ENCODE peak calls at places on chromosomes 3 and 15, in eight cellular contexts. Y is sigmoid colon, G is thoracic aorta, Z is stomach, X is esophagus muscularis mucosa, N is IMR-90, H is astrocyte, B is heart right ventricle. V is an unnamed sample.

GRCh38 chr15:66138882-66139281 is 114.7 kb downstream of the MEGF11 start:
- DNase-seq in H (no peak), N (no peak), B (no peak), Y (no peak), X (no peak), G (no peak), Z (no peak), V (no peak)

GRCh38 chr15:51782357-51782896 is 31.0 kb downstream of the TMOD2 start:
- DNase-seq in Y (no peak), H (no peak), B (no peak), N (no peak), G (no peak), X (no peak), Z (no peak), V (no peak)

GRCh38 chr3:82376883-82377282 is 615.4 kb upstream of the GBE1 start:
- DNase-seq in Y (no peak), N (no peak), H (no peak), B (no peak), X (no peak), G (no peak), Z (no peak), V (no peak)

GRCh38 chr15:52337198-52337853 is 41.7 kb upstream of the MYO5C start:
- DNase-seq in B (no peak), X (no peak), Z (no peak), N (peak; percentile 77), G (no peak), H (peak; percentile 75), Y (no peak), V (no peak)

GRCh38 chr3:175664911-175665310 is 805.8 kb downstream of the NAALADL2 start:
- DNase-seq in X (no peak), H (no peak), B (no peak), G (no peak), N (no peak), Y (no peak), Z (no peak), V (no peak)

GRCh38 chr15:33218071-33218491 is 23.6 kb upstream of the FMN1 start:
- DNase-seq in Z (no peak), B (no peak), X (no peak), Y (no peak), H (peak; percentile 81), G (no peak), N (no peak), V (no peak)

GRCh38 chr3:98522538-98523281 is at the start of gene CLDND1:
- DNase-seq in H (peak; percentile 90), G (peak; percentile 94), B (peak; percentile 98), N (peak; percentile 96), Z (peak; percentile 98), X (peak; percentile 99), Y (peak; percentile 98), V (peak; percentile 99)

GRCh38 chr3:51974963-51975856 is at the start of gene ABHD14A:
- DNase-seq in Y (peak; percentile 91), H (peak; percentile 36), B (peak; percentile 81), Z (peak; percentile 78), X (no peak), N (peak; percentile 55), G (no peak), V (peak; percentile 92)

GRCh38 chr3:52128118-52128683 is 26.0 kb downstream of the POC1A start:
- DNase-seq in X (no peak), B (no peak), N (peak; percentile 70), Y (no peak), H (peak; percentile 42), Z (peak; percentile 53), G (no peak), V (no peak)

GRCh38 chr15:64521726-64522164 is 61.4 kb downstream of the ZNF609 start:
- DNase-seq in N (peak; percentile 49), G (no peak), B (peak; percentile 27), Y (peak; percentile 60), H (peak; percentile 55), Z (peak; percentile 51), X (no peak), V (no peak)

GRCh38 chr15:78925956-78926743 is 18.7 kb downstream of the CTSH start:
- DNase-seq in H (no peak), G (no peak), B (no peak), Z (no peak), N (no peak), X (no peak), Y (no peak), V (no peak)

GRCh38 chr3:124878561-124879394 is 8.4 kb downstream of the ITGB5 start:
- DNase-seq in N (peak; percentile 95), Z (no peak), Y (peak; percentile 75), H (peak; percentile 98), X (peak; percentile 94), B (no peak), G (peak; percentile 57), V (no peak)

GRCh38 chr15:36832792-36833191 is 253.4 kb downstream of the CDIN1 start:
- DNase-seq in H (no peak), N (peak; percentile 27), Y (no peak), X (no peak), G (no peak), Z (no peak), B (no peak), V (no peak)

GRCh38 chr3:175029828-175030227 is 170.7 kb downstream of the NAALADL2 start:
- DNase-seq in Z (no peak), N (no peak), B (no peak), H (no peak), G (no peak), X (no peak), Y (no peak), V (no peak)

GRCh38 chr3:133505813-133506212 is 67.7 kb upstream of the CDV3 start:
- DNase-seq in B (no peak), N (no peak), Y (no peak), H (no peak), Z (no peak), X (no peak), G (no peak), V (no peak)

GRCh38 chr3:17132286-17133115 is 247.7 kb downstream of the PLCL2 start:
- DNase-seq in B (no peak), Z (no peak), H (no peak), G (no peak), X (no peak), Y (no peak), N (no peak), V (no peak)

GRCh38 chr3:72659609-72660008 is 188.6 kb downstream of the SHQ1 start:
- DNase-seq in X (no peak), N (no peak), G (no peak), Y (no peak), H (no peak), B (no peak), Z (no peak), V (no peak)

GRCh38 chr15:67175643-67176071 is 78.8 kb downstream of the AAGAB start:
- DNase-seq in Y (peak; percentile 83), H (no peak), G (no peak), B (no peak), N (peak; percentile 69), Z (no peak), X (no peak), V (peak; percentile 62)

GRCh38 chr15:90190606-90191343 is 10.4 kb upstream of the SEMA4B start:
- DNase-seq in N (no peak), Y (no peak), Z (peak; percentile 55), H (no peak), B (no peak), X (no peak), G (no peak), V (peak; percentile 81)
- H3K4me1 ChIP-seq in N (peaks cover 15% of the 10 kb centered on the region), Y (peaks cover 67% of the 10 kb centered on the region), Z (peaks cover 70% of the 10 kb centered on the region), H (no peaks in the 10 kb centered on the region), B (peaks cover 36% of the 10 kb centered on the region), X (peaks cover 89% of the 10 kb centered on the region), G (peaks cover 17% of the 10 kb centered on the region), V (peaks cover 57% of the 10 kb centered on the region)

GRCh38 chr3:161175506-161175905 is 45.6 kb upstream of the NMD3 start:
- DNase-seq in H (no peak), B (no peak), G (no peak), N (no peak), X (no peak), Z (no peak), Y (no peak), V (no peak)

GRCh38 chr3:161171113-161171512 is 50.0 kb upstream of the NMD3 start:
- DNase-seq in X (no peak), G (no peak), H (peak; percentile 90), Y (peak; percentile 64), B (peak; percentile 49), N (peak; percentile 72), Z (no peak), V (peak; percentile 17)

GRCh38 chr3:161166051-161166450 is 55.1 kb upstream of the NMD3 start:
- DNase-seq in X (no peak), N (no peak), G (no peak), Y (no peak), H (no peak), Z (no peak), B (no peak), V (no peak)

GRCh38 chr3:161171639-161172552 is 49.2 kb upstream of the NMD3 start:
- DNase-seq in N (no peak), X (no peak), G (no peak), H (no peak), Y (no peak), Z (no peak), B (no peak), V (no peak)
- TF ChIP-seq CTCF in N (no peak), X (no peak), G (peak; percentile 9), H (no peak), Y (no peak), Z (no peak), B (peak; percentile 35), V (no peak)

DNA sequence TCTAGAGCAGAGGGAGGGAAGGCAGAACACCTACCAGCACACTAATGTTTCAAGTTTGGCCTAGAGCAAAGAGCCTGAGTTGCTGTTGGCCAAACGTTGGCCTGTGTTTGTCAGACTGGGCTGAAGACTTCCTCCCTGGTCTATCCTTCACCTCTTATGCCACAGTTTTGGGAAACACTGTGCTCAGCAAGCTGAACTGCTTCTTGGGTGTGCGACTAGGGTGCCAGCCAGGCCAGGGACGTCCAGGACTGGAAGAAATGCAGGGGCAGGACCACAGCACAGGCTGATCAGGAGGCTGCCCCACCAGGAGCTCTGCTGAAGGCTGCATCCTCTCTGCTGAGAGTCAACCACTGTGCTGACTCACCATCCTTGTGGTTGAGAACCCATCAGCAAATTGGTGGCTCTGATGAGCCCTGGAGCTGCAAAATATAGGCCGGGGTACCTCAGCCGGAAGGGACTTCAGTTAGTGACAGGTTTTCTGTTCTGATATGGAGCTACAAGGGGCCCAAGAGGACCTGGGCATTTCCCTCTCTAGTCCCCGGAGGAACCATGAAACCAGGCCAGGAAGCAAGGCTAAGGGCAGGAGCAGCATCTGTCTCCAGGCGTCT is 131.6 kb upstream of the RASGRP1 start:
- DNase-seq in X (no peak), H (peak; percentile 64), Y (no peak), N (peak; percentile 63), B (no peak), G (no peak), Z (peak; percentile 31), V (peak; percentile 44)
- H3K4me1 ChIP-seq in X (no peaks in the 10 kb centered on the region), H (peaks cover 9% of the 10 kb centered on the region), Y (no peaks in the 10 kb centered on the region), N (peaks cover 6% of the 10 kb centered on the region), B (peaks cover 4% of the 10 kb centered on the region), G (peaks cover 4% of the 10 kb centered on the region), Z (no peaks in the 10 kb centered on the region), V (peaks cover 4% of the 10 kb centered on the region)

GRCh38 chr3:42425736-42426407 is 15.5 kb upstream of the LYZL4 start:
- DNase-seq in Y (no peak), H (no peak), X (no peak), N (no peak), G (no peak), B (no peak), Z (no peak), V (no peak)
- TF ChIP-seq CTCF in Y (no peak), H (no peak), X (no peak), N (no peak), G (no peak), B (no peak), Z (no peak), V (no peak)

V was measured in mucosa of descending colon.